ENCODE peak calls at places on chromosome 17, in four cellular contexts. H is IMR-90, Y is GM12878, S is K562. O is an unnamed sample.
A peak's percentile ranks its signal among the peaks of the same experiment; 100 is the strongest.

GRCh38 chr17:57499648-57500049 is 243.3 kb downstream of the MSI2 start:
- DNase-seq in H (no peak), Y (no peak), S (peak; percentile 33), O (no peak)

GRCh38 chr17:62807812-62808575 is at the start of gene MARCHF10:
- DNase-seq in H (no peak), Y (no peak), S (peak; percentile 86), O (no peak)

GRCh38 chr17:65941500-65941899 is 250.4 kb downstream of the CEP112 start:
- DNase-seq in H (no peak), Y (no peak), S (no peak), O (no peak)

GRCh38 chr17:39151680-39152058 is 232 bp upstream of the PLXDC1 start:
- DNase-seq in H (no peak), Y (no peak), S (no peak), O (no peak)

GRCh38 chr17:2688351-2689342 is 22.9 kb downstream of the CLUH start:
- DNase-seq in H (no peak), Y (no peak), S (no peak), O (no peak)

GRCh38 chr17:34758747-34759146 is 179.4 kb downstream of the TMEM132E start:
- DNase-seq in H (no peak), Y (no peak), S (no peak), O (no peak)

GRCh38 chr17:46012506-46013079 is 13.5 kb downstream of the STH start:
- DNase-seq in H (no peak), Y (no peak), S (no peak), O (no peak)

GRCh38 chr17:17484451-17484899 is 7.7 kb downstream of the MED9 start:
- DNase-seq in H (peak; percentile 39), Y (no peak), S (no peak), O (no peak)

GRCh38 chr17:4706121-4706520 is 2.2 kb upstream of the PELP1 start:
- DNase-seq in H (peak; percentile 78), Y (no peak), S (no peak), O (no peak)

GRCh38 chr17:46003907-46004748 is 5.1 kb downstream of the STH start:
- DNase-seq in H (peak; percentile 5), Y (no peak), S (no peak), O (no peak)

GRCh38 chr17:32125848-32126153 is 16.5 kb upstream of the RHOT1 start:
- DNase-seq in H (no peak), Y (no peak), S (no peak), O (no peak)

GRCh38 chr17:10384175-10384574 is 11.4 kb upstream of the MYH13 start:
- DNase-seq in H (no peak), Y (no peak), S (no peak), O (no peak)

GRCh38 chr17:39658760-39659159 is 6.4 kb upstream of the TCAP start:
- DNase-seq in H (no peak), Y (no peak), S (no peak), O (no peak)

GRCh38 chr17:43857141-43857540 is 10.2 kb downstream of the CD300LG start:
- DNase-seq in H (no peak), Y (no peak), S (no peak), O (no peak)

GRCh38 chr17:4215882-4216411 is 47.8 kb downstream of the ANKFY1 start:
- DNase-seq in H (no peak), Y (no peak), S (no peak), O (no peak)

GRCh38 chr17:67132366-67132765 is 88.0 kb downstream of the CACNG1 start:
- DNase-seq in H (no peak), Y (no peak), S (no peak), O (no peak)

GRCh38 chr17:1561420-1562177 is 993 bp downstream of the PITPNA start:
- DNase-seq in H (no peak), Y (no peak), S (no peak), O (peak; percentile 24)

GRCh38 chr17:29215717-29216116 is 30.9 kb upstream of the CRYBA1 start:
- DNase-seq in H (peak; percentile 55), Y (no peak), S (no peak), O (no peak)

GRCh38 chr17:41404024-41404651 is 6.7 kb upstream of the KRT31 start:
- DNase-seq in H (peak; percentile 97), Y (no peak), S (no peak), O (peak; percentile 48)

GRCh38 chr17:28008526-28008925 is 34.0 kb upstream of the NLK start:
- DNase-seq in H (peak; percentile 66), Y (no peak), S (peak; percentile 66), O (peak; percentile 66)

GRCh38 chr17:30380106-30380420 is 1.3 kb downstream of the CPD start:
- DNase-seq in H (peak; percentile 43), Y (peak; percentile 16), S (no peak), O (peak; percentile 15)

GRCh38 chr17:65042911-65043310 is 13.6 kb downstream of the GNA13 start:
- DNase-seq in H (no peak), Y (no peak), S (no peak), O (no peak)

GRCh38 chr17:75645889-75646625 is 12.8 kb downstream of the SMIM5 start:
- DNase-seq in H (no peak), Y (peak; percentile 42), S (no peak), O (peak; percentile 80)

GRCh38 chr17:76734080-76734840 is 2.9 kb downstream of the SRSF2 start:
- DNase-seq in H (peak; percentile 49), Y (no peak), S (no peak), O (peak; percentile 77)

GRCh38 chr17:57296231-57296630 is 39.9 kb downstream of the MSI2 start:
- DNase-seq in H (no peak), Y (no peak), S (no peak), O (no peak)

GRCh38 chr17:42027961-42028790 is 8.3 kb downstream of the NKIRAS2 start:
- DNase-seq in H (no peak), Y (no peak), S (peak; percentile 50), O (no peak)

GRCh38 chr17:16950488-16950887 is 21.4 kb downstream of the TNFRSF13B start:
- DNase-seq in H (no peak), Y (no peak), S (no peak), O (no peak)

GRCh38 chr17:36182176-36183000 is 6.0 kb upstream of the TBC1D3B start:
- DNase-seq in H (no peak), Y (no peak), S (no peak), O (no peak)

GRCh38 chr17:64084086-64084939 is 45.6 kb downstream of the ERN1 start:
- DNase-seq in H (peak; percentile 43), Y (no peak), S (peak; percentile 60), O (peak; percentile 36)

GRCh38 chr17:8654822-8655221 is 24.3 kb upstream of the MYH10 start:
- DNase-seq in H (no peak), Y (no peak), S (no peak), O (no peak)

GRCh38 chr17:27861979-27862378 is 31.2 kb downstream of the LYRM9 start:
- DNase-seq in H (no peak), Y (no peak), S (no peak), O (no peak)

GRCh38 chr17:44024271-44024663 is 9.5 kb upstream of the TMEM101 start:
- DNase-seq in H (no peak), Y (no peak), S (no peak), O (no peak)

GRCh38 chr17:42311240-42312034 is 23.1 kb downstream of the STAT5A start:
- DNase-seq in H (peak; percentile 94), Y (no peak), S (peak; percentile 61), O (no peak)

DNA sequence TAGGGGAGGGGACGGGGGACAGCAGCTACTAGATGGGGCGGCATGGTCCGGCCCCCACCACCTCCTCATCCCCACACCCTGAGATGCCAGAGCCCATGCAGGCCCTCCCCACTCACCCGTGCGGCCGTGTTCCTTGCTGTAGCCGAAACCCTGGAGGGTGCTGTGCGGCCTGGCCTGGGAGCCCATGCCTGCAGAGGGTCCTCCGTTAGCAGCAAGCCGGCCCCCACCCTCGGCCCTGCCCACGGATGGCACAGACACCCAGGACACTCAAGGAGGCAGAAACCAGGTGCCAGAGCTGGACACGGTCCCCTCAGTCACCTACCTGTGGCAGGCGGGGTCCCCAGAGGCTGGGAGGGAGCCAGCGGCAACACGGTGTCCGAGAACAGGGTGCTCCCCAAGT is 5.5 kb downstream of the TEPSIN start:
- DNase-seq in H (no peak), Y (no peak), S (no peak), O (no peak)
- TF ChIP-seq FOS in H (no peak), Y (no peak), S (no peak), O (no peak)

DNA sequence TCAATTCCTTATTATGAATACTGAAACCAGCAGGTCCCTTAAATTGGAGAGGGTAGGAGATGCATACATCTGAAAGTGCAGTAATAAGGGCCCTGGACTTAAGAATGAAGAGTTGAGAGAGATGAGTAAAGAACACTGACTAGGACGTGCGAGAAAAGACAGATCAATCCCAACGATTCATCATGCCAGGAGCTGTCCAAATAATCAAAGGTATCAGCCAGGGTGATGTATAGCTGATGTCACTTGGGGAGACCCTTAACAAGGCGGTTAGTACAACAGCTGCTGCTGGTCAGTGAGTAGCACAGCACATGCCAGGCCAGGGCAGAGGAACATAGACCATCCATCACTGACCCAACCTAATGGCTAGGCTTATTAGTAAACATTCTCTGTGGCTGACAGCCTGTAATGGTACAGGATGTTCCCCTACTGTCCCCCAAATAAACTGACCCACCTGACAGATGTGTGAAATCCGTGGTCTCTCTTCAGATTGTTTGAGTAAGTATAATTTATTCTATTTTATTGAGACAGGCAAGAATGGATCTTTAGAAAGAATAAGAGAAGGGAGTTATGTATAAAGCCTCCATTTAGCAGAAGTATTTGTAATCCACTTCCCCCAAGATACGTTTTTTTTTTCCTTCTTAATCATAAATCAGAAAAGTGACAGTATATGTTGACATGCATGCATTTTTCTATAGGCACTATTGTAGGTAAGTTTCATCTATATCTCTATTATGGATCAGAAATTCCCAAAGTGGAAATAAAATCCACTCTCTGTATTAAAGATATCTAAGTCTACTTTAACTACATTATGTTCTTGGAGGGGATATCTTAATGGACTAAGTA is 118.4 kb downstream of the SNX11 start:
- DNase-seq in H (no peak), Y (no peak), S (no peak), O (no peak)
- TF ChIP-seq FOS in H (no peak), Y (no peak), S (no peak), O (no peak)

GRCh38 chr17:59702304-59702703 is 4.9 kb downstream of the PTRH2 start:
- DNase-seq in H (no peak), Y (no peak), S (peak; percentile 58), O (no peak)
- TF ChIP-seq FOS in H (no peak), Y (no peak), S (no peak), O (no peak)

GRCh38 chr17:68600881-68601564 is at the start of gene FAM20A:
- DNase-seq in H (no peak), Y (no peak), S (no peak), O (no peak)
- TF ChIP-seq FOS in H (no peak), Y (no peak), S (no peak), O (no peak)

GRCh38 chr17:58503876-58504275 is 10.6 kb downstream of the MTMR4 start:
- DNase-seq in H (no peak), Y (no peak), S (no peak), O (no peak)

GRCh38 chr17:58507123-58507634 is 7.3 kb downstream of the MTMR4 start:
- DNase-seq in H (no peak), Y (no peak), S (no peak), O (no peak)

GRCh38 chr17:58501451-58501850 is 13.0 kb downstream of the MTMR4 start:
- DNase-seq in H (no peak), Y (no peak), S (no peak), O (no peak)

GRCh38 chr17:58506354-58507080 is 7.9 kb downstream of the MTMR4 start:
- DNase-seq in H (peak; percentile 11), Y (no peak), S (no peak), O (no peak)

GRCh38 chr17:58504826-58505351 is 9.5 kb downstream of the MTMR4 start:
- DNase-seq in H (no peak), Y (peak; percentile 68), S (no peak), O (no peak)
- TF ChIP-seq FOS in H (no peak), Y (no peak), S (no peak), O (no peak)

O was measured in endothelial cell of umbilical vein.